ENCODE peak calls at places on chromosome 19, in five cellular contexts. W, Y, B, U and G are unnamed samples.

GRCh38 chr19:17195106-17195505 is 20.1 kb upstream of the USE1 start:
- DNase-seq in B (no peak), Y (no peak), U (no peak), W (no peak), G (no peak)

GRCh38 chr19:35710784-35711723 is 6.7 kb downstream of the ZBTB32 start:
- DNase-seq in W (no peak), Y (no peak), U (no peak), B (peak; percentile 78), G (no peak)

GRCh38 chr19:30393046-30393445 is 20.9 kb downstream of the ZNF536 start:
- DNase-seq in W (no peak), Y (no peak), U (no peak), B (peak; percentile 11), G (no peak)

GRCh38 chr19:35268546-35269424 is at the start of gene USF2:
- DNase-seq in U (peak; percentile 36), B (peak; percentile 73), W (peak; percentile 54), Y (peak; percentile 69), G (peak; percentile 75)

GRCh38 chr19:46861691-46862503 is 1.1 kb downstream of the ARHGAP35 start:
- DNase-seq in B (peak; percentile 21), U (no peak), Y (no peak), W (no peak), G (no peak)

GRCh38 chr19:12938536-12939291 is at the start of gene CALR:
- DNase-seq in U (no peak), W (no peak), B (no peak), Y (no peak), G (no peak)

GRCh38 chr19:10812902-10813404 is 23.1 kb downstream of the TMED1 start:
- DNase-seq in B (peak; percentile 68), W (no peak), Y (peak; percentile 63), U (no peak), G (no peak)

GRCh38 chr19:38724380-38724854 is 19.9 kb downstream of the CAPN12 start:
- DNase-seq in Y (no peak), U (no peak), B (no peak), W (no peak), G (no peak)

GRCh38 chr19:51354742-51355148 is 11.4 kb downstream of the ETFB start:
- DNase-seq in W (peak; percentile 50), U (no peak), Y (no peak), B (no peak), G (no peak)